ENCODE peak calls at places on chromosomes 5 and 9, in five cellular contexts. X is fibroblast of lung, V is OCI-LY7, L is neural progenitor cell, P is PC-3. S is an unnamed sample.

GRCh38 chr5:95565280-95565920 is 10.5 kb downstream of the ARSK start:
- DNase-seq in X (no peak), V (no peak), L (no peak), P (peak; percentile 43), S (no peak)

GRCh38 chr9:76359365-76359764 is 34.9 kb downstream of the RFK start:
- DNase-seq in X (no peak), V (no peak), L (no peak), P (no peak), S (no peak)

GRCh38 chr5:136408996-136409395 is 43.7 kb upstream of the TRPC7 start:
- DNase-seq in X (no peak), V (no peak), L (no peak), P (no peak), S (no peak)

GRCh38 chr5:125109293-125109692 is 362.9 kb upstream of the ZNF608 start:
- DNase-seq in X (no peak), V (no peak), L (no peak), P (no peak), S (no peak)

GRCh38 chr5:119070578-119070827 is 384 bp upstream of the DMXL1 start:
- DNase-seq in X (no peak), V (no peak), L (peak; percentile 93), P (no peak), S (peak; percentile 92)

GRCh38 chr5:142063878-142064331 is 44.7 kb upstream of the NDFIP1 start:
- DNase-seq in X (peak; percentile 70), V (no peak), L (peak; percentile 83), P (no peak), S (peak; percentile 46)

GRCh38 chr5:149212203-149212951 is 59.3 kb upstream of the AFAP1L1 start:
- DNase-seq in X (peak; percentile 100), V (no peak), L (no peak), P (peak; percentile 38), S (peak; percentile 35)

GRCh38 chr9:79939819-79940218 is 368.1 kb downstream of the TLE4 start:
- DNase-seq in X (no peak), V (no peak), L (no peak), P (no peak), S (no peak)

GRCh38 chr5:131794596-131794995 is 2.2 kb downstream of the FNIP1 start:
- DNase-seq in X (no peak), V (peak; percentile 16), L (no peak), P (no peak), S (no peak)

GRCh38 chr5:62920856-62921255 is 342.2 kb downstream of the LRRC70 start:
- DNase-seq in X (no peak), V (no peak), L (no peak), P (no peak), S (no peak)

GRCh38 chr5:75059887-75060286 is 7.5 kb upstream of the GCNT4 start:
- DNase-seq in X (no peak), V (no peak), L (no peak), P (no peak), S (no peak)

GRCh38 chr5:52692039-52692438 is 95.7 kb upstream of the ITGA1 start:
- DNase-seq in X (peak; percentile 65), V (no peak), L (no peak), P (peak; percentile 25), S (no peak)

GRCh38 chr5:151680944-151681427 is 5.7 kb downstream of the SPARC start:
- DNase-seq in X (peak; percentile 5), V (no peak), L (no peak), P (no peak), S (no peak)

GRCh38 chr5:56711191-56711590 is 104.2 kb upstream of the MAP3K1 start:
- DNase-seq in X (no peak), V (no peak), L (no peak), P (peak; percentile 16), S (no peak)

GRCh38 chr9:135715056-135715595 is 13.1 kb downstream of the KCNT1 start:
- DNase-seq in X (no peak), V (no peak), L (no peak), P (no peak), S (no peak)

GRCh38 chr5:178207183-178207916 is 3.0 kb downstream of the HNRNPAB start:
- DNase-seq in X (peak; percentile 52), V (no peak), L (no peak), P (peak; percentile 85), S (no peak)

GRCh38 chr5:2165991-2166978 is 283.6 kb upstream of the IRX4 start:
- DNase-seq in X (no peak), V (no peak), L (no peak), P (no peak), S (no peak)

GRCh38 chr9:75616052-75616451 is 274.4 kb upstream of the PCSK5 start:
- DNase-seq in X (no peak), V (no peak), L (no peak), P (no peak), S (no peak)

GRCh38 chr9:22649384-22649783 is 202.8 kb downstream of the DMRTA1 start:
- DNase-seq in X (peak; percentile 66), V (no peak), L (no peak), P (no peak), S (no peak)

GRCh38 chr5:68251804-68252648 is 36.5 kb downstream of the PIK3R1 start:
- DNase-seq in X (peak; percentile 89), V (no peak), L (no peak), P (no peak), S (peak; percentile 32)

GRCh38 chr5:151694035-151694485 is 7.3 kb upstream of the SPARC start:
- DNase-seq in X (peak; percentile 30), V (no peak), L (no peak), P (peak; percentile 45), S (no peak)

GRCh38 chr9:134638503-134639090 is 3.0 kb upstream of the COL5A1 start:
- DNase-seq in X (no peak), V (no peak), L (no peak), P (no peak), S (no peak)

GRCh38 chr9:98897745-98898144 is 46.0 kb upstream of the COL15A1 start:
- DNase-seq in X (peak; percentile 70), V (no peak), L (no peak), P (peak; percentile 58), S (no peak)

GRCh38 chr5:129400395-129400983 is 59.6 kb upstream of the ADAMTS19 start:
- DNase-seq in X (peak; percentile 15), V (no peak), L (no peak), P (peak; percentile 22), S (no peak)

GRCh38 chr5:97425511-97425910 is 242.5 kb upstream of the RIOK2 start:
- DNase-seq in X (peak; percentile 20), V (no peak), L (peak; percentile 53), P (peak; percentile 38), S (no peak)

GRCh38 chr9:2163231-2163885 is 148.2 kb downstream of the SMARCA2 start:
- DNase-seq in X (no peak), V (no peak), L (no peak), P (no peak), S (no peak)

GRCh38 chr5:69238760-69239251 is 4.1 kb downstream of the CDK7 start:
- DNase-seq in X (peak; percentile 76), V (no peak), L (no peak), P (peak; percentile 89), S (no peak)

GRCh38 chr9:136051568-136052432 is 43.3 kb downstream of the NACC2 start:
- DNase-seq in X (peak; percentile 94), V (no peak), L (peak; percentile 76), P (peak; percentile 88), S (peak; percentile 94)

GRCh38 chr9:91089405-91090131 is 272.1 kb downstream of the AUH start:
- DNase-seq in X (peak; percentile 83), V (peak; percentile 61), L (peak; percentile 28), P (peak; percentile 64), S (peak; percentile 56)

GRCh38 chr5:57313716-57314115 is 139.9 kb downstream of the GPBP1 start:
- DNase-seq in X (no peak), V (no peak), L (no peak), P (peak; percentile 57), S (no peak)

GRCh38 chr5:169909945-169910344 is 70.3 kb downstream of the INSYN2B start:
- DNase-seq in X (no peak), V (no peak), L (no peak), P (no peak), S (no peak)

GRCh38 chr5:142873831-142874230 is 103.7 kb downstream of the ARHGAP26 start:
- DNase-seq in X (no peak), V (no peak), L (no peak), P (no peak), S (no peak)

GRCh38 chr9:70554881-70555280 is 140.4 kb upstream of the KLF9 start:
- DNase-seq in X (no peak), V (no peak), L (no peak), P (no peak), S (no peak)

GRCh38 chr5:77082280-77082679 is 4.8 kb downstream of the ZBED3 start:
- DNase-seq in X (no peak), V (no peak), L (no peak), P (no peak), S (no peak)
- H3K4me2 ChIP-seq in X (no peak overlapping the region), V (no peak overlapping the region), L (no peak overlapping the region), P (no peak overlapping the region), S (no peak overlapping the region)

GRCh38 chr9:124267271-124267807 is 9.6 kb downstream of the NEK6 start:
- DNase-seq in X (peak; percentile 56), V (peak; percentile 53), L (peak; percentile 31), P (peak; percentile 88), S (no peak)

GRCh38 chr9:124270504-124271335 is 13.0 kb downstream of the NEK6 start:
- DNase-seq in X (no peak), V (no peak), L (no peak), P (no peak), S (no peak)

GRCh38 chr9:124268248-124268647 is 10.5 kb downstream of the NEK6 start:
- DNase-seq in X (no peak), V (no peak), L (no peak), P (no peak), S (no peak)

GRCh38 chr9:124271660-124272059 is 13.9 kb downstream of the NEK6 start:
- DNase-seq in X (no peak), V (no peak), L (no peak), P (no peak), S (no peak)

GRCh38 chr9:124269556-124269955 is 11.8 kb downstream of the NEK6 start:
- DNase-seq in X (no peak), V (no peak), L (no peak), P (no peak), S (no peak)
- H3K4me1 ChIP-seq in X (peaks cover 8% of the 10 kb centered on the region), V (peaks cover 55% of the 10 kb centered on the region), L (peaks cover 28% of the 10 kb centered on the region), P (peaks cover 19% of the 10 kb centered on the region), S (peaks cover 4% of the 10 kb centered on the region)

GRCh38 chr5:174481737-174482136 is 242.6 kb upstream of the MSX2 start:
- DNase-seq in X (no peak), V (no peak), L (no peak), P (no peak), S (no peak)
- H3K4me2 ChIP-seq in X (no peak overlapping the region), V (no peak overlapping the region), L (no peak overlapping the region), P (no peak overlapping the region), S (no peak overlapping the region)

DNA sequence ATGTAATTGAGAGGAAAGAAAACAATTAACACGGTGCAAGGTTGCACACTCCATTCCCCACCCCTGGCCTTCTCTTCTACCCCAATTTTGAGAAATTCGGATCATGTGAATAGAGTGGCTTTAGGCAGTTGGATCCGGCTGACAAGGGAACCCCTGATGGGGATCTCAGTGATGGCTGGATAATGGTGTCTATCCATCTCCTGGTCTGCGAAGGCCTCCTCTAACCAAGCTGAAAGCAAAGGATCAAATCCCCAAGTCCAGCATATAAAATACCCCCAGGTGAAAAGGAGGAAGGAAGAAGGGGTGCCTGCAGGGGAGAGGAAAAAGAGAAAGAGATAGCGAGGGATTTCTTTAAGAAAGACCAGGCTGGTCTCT is 16.0 kb downstream of the NR2F1 start:
- DNase-seq in X (no peak), V (no peak), L (peak; percentile 21), P (no peak), S (no peak)
- H3K4me1 ChIP-seq in X (peaks cover 24% of the 10 kb centered on the region), V (no peaks in the 10 kb centered on the region), L (peaks cover 66% of the 10 kb centered on the region), P (peaks cover 19% of the 10 kb centered on the region), S (peaks cover under 1% of the 10 kb centered on the region)

S was measured in hepatocyte.